ENCODE peak calls at places on chromosomes 3 and 15, in seven cellular contexts. S is H54, B is amniotic stem cell, Z is NCI-H1092 treated with DMSO at 0.1 percent for 48 hours, P is foreskin fibroblast, N is aorta, O is NCI-H510A treated with DMSO at 0.1 percent for 48 hours. G is an unnamed sample.

GRCh38 chr3:69116897-69117296 is 5.5 kb downstream of the LMOD3 start:
- DNase-seq in N (no peak), B (no peak), Z (no peak), O (no peak), P (no peak), S (no peak), G (no peak)

GRCh38 chr15:63601727-63602185 is 4.6 kb downstream of the FBXL22 start:
- DNase-seq in O (peak), N (no peak), B (no peak), P (no peak), Z (peak), S (no peak), G (peak)

GRCh38 chr15:36495464-36495863 is 84.0 kb upstream of the CDIN1 start:
- DNase-seq in N (no peak), P (no peak), O (no peak), B (no peak), Z (no peak), S (no peak), G (no peak)

GRCh38 chr15:81023483-81024264 is 23.0 kb downstream of the TLNRD1 start:
- DNase-seq in N (peak), O (no peak), P (peak), B (peak), S (no peak), Z (no peak), G (no peak)

GRCh38 chr3:98482717-98483482 is 14.6 kb upstream of the OR5K2 start:
- DNase-seq in S (no peak), N (no peak), Z (no peak), B (no peak), O (no peak), P (no peak), G (no peak)

GRCh38 chr3:170420307-170420821 is 1.7 kb downstream of the CLDN11 start:
- DNase-seq in Z (no peak), N (no peak), O (peak), S (no peak), B (no peak), P (no peak), G (no peak)

GRCh38 chr15:81038975-81039607 is 38.4 kb downstream of the TLNRD1 start:
- DNase-seq in S (no peak), B (no peak), N (no peak), P (no peak), Z (no peak), O (no peak), G (no peak)

GRCh38 chr15:59420986-59421618 is 16.9 kb upstream of the FAM81A start:
- DNase-seq in S (no peak), B (no peak), O (no peak), P (peak), Z (no peak), N (no peak), G (no peak)

GRCh38 chr15:65651831-65652749 is 30.4 kb downstream of the SLC24A1 start:
- DNase-seq in N (no peak), Z (no peak), S (no peak), P (no peak), B (no peak), O (no peak), G (peak)

GRCh38 chr3:45244356-45244755 is 18.3 kb upstream of the TMEM158 start:
- DNase-seq in S (no peak), Z (no peak), O (no peak), N (no peak), B (no peak), P (no peak), G (no peak)

GRCh38 chr3:31813686-31814085 is 167.4 kb downstream of the OSBPL10 start:
- DNase-seq in P (no peak), N (no peak), B (no peak), Z (no peak), S (no peak), O (no peak), G (no peak)

GRCh38 chr3:49872801-49873281 is 3.1 kb upstream of the CAMKV start:
- DNase-seq in B (no peak), O (no peak), P (no peak), Z (no peak), N (no peak), S (no peak), G (no peak)

GRCh38 chr15:73985101-73985873 is 6.8 kb downstream of the STOML1 start:
- DNase-seq in P (no peak), B (no peak), Z (no peak), S (no peak), N (no peak), O (no peak), G (no peak)

GRCh38 chr3:42647821-42648459 is 5.6 kb upstream of the ZBTB47 start:
- DNase-seq in S (no peak), N (no peak), Z (no peak), P (no peak), B (no peak), O (no peak), G (no peak)

GRCh38 chr15:72916939-72917338 is 133.4 kb upstream of the ADPGK start:
- DNase-seq in Z (no peak), B (no peak), S (no peak), P (no peak), O (no peak), N (no peak), G (no peak)

GRCh38 chr15:38145671-38146111 is 106.9 kb upstream of the SPRED1 start:
- DNase-seq in N (no peak), O (no peak), Z (no peak), P (no peak), S (no peak), B (no peak), G (no peak)

GRCh38 chr15:90701880-90702630 is 15.1 kb upstream of the BLM start:
- DNase-seq in P (no peak), B (no peak), Z (no peak), S (no peak), N (peak), O (no peak), G (no peak)

GRCh38 chr3:146390967-146391366 is 78.4 kb downstream of the PLSCR2 start:
- DNase-seq in Z (no peak), P (peak), O (no peak), N (no peak), S (no peak), B (peak), G (no peak)

GRCh38 chr15:99019558-99020540 is 12.3 kb upstream of the PGPEP1L start:
- DNase-seq in P (peak), B (peak), S (no peak), Z (no peak), N (no peak), O (no peak), G (no peak)

GRCh38 chr3:81643721-81644120 is 117.7 kb downstream of the GBE1 start:
- DNase-seq in O (peak), Z (peak), S (no peak), N (no peak), P (no peak), B (no peak), G (no peak)

GRCh38 chr15:77720155-77720554 is 87.4 kb upstream of the LINGO1 start:
- DNase-seq in N (no peak), S (no peak), P (no peak), Z (no peak), B (no peak), O (no peak), G (no peak)

GRCh38 chr3:46628980-46629379 is 16.7 kb downstream of the FAM240A start:
- DNase-seq in O (no peak), N (no peak), Z (no peak), P (peak), S (no peak), B (no peak), G (no peak)

GRCh38 chr3:73401058-73401457 is 223.7 kb downstream of the PDZRN3 start:
- DNase-seq in P (peak), O (no peak), N (no peak), Z (no peak), S (no peak), B (no peak), G (no peak)

GRCh38 chr3:189458536-189458935 is 172.7 kb upstream of the TP63 start:
- DNase-seq in B (no peak), O (peak), S (no peak), N (peak), P (no peak), Z (no peak), G (no peak)

GRCh38 chr15:26889298-26889898 is 22.5 kb downstream of the GABRA5 start:
- DNase-seq in O (peak), P (peak), Z (peak), B (no peak), S (peak), N (no peak), G (peak)

GRCh38 chr3:14550651-14551611 is 10.8 kb upstream of the GRIP2 start:
- DNase-seq in O (no peak), B (no peak), P (no peak), N (peak), S (no peak), Z (no peak), G (no peak)

GRCh38 chr3:139772539-139773500 is 95.0 kb upstream of the NMNAT3 start:
- DNase-seq in S (no peak), B (peak), O (no peak), P (peak), Z (no peak), N (no peak), G (no peak)

GRCh38 chr15:74206801-74207281 is 4.3 kb upstream of the STRA6 start:
- DNase-seq in P (no peak), Z (no peak), S (no peak), O (no peak), B (peak), N (no peak), G (no peak)

GRCh38 chr3:171257251-171258179 is 202.7 kb downstream of the TNIK start:
- DNase-seq in N (no peak), B (peak), Z (no peak), P (peak), O (no peak), S (no peak), G (no peak)

GRCh38 chr3:172766718-172767405 is 16.3 kb downstream of the ECT2 start:
- DNase-seq in P (no peak), O (no peak), S (no peak), B (no peak), N (no peak), Z (no peak), G (no peak)

GRCh38 chr3:190175490-190175889 is 54.8 kb upstream of the P3H2 start:
- DNase-seq in B (no peak), N (no peak), Z (no peak), S (no peak), O (no peak), P (no peak), G (no peak)

G was measured in NCI-H2029.